ENCODE peak calls at places on chromosomes 6 and 20, in six cellular contexts. One of them, this sample, is unnamed.

GRCh38 chr20:37438464-37439222 is 82.4 kb upstream of the NNAT start:
- DNase-seq in H1: no peak
- DNase-seq in astrocyte: no peak
- DNase-seq in SW 1271: no peak
- DNase-seq in amniotic stem cell: no peak
- DNase-seq in stimulated activated CD8-positive, alpha-beta memory T cell treated with anti-CD3 and anti-CD28 coated beads, Interleukin-15, amount 100 ng/mL, for 4 hours: no peak
- DNase-seq in this sample: no peak

GRCh38 chr20:45100563-45101245 is at the start of gene KCNS1:
- DNase-seq in H1: peak; percentile 86
- DNase-seq in astrocyte: no peak
- DNase-seq in SW 1271: no peak
- DNase-seq in amniotic stem cell: no peak
- DNase-seq in stimulated activated CD8-positive, alpha-beta memory T cell treated with anti-CD3 and anti-CD28 coated beads, Interleukin-15, amount 100 ng/mL, for 4 hours: no peak
- DNase-seq in this sample: no peak

GRCh38 chr20:46564241-46564957 is 13.9 kb upstream of the OCSTAMP start:
- DNase-seq in H1: no peak
- DNase-seq in astrocyte: no peak
- DNase-seq in SW 1271: no peak
- DNase-seq in amniotic stem cell: no peak
- DNase-seq in stimulated activated CD8-positive, alpha-beta memory T cell treated with anti-CD3 and anti-CD28 coated beads, Interleukin-15, amount 100 ng/mL, for 4 hours: no peak
- DNase-seq in this sample: no peak

GRCh38 chr6:79818471-79818870 is 128.9 kb downstream of the ELOVL4 start:
- DNase-seq in H1: no peak
- DNase-seq in astrocyte: no peak
- DNase-seq in SW 1271: no peak
- DNase-seq in amniotic stem cell: no peak
- DNase-seq in stimulated activated CD8-positive, alpha-beta memory T cell treated with anti-CD3 and anti-CD28 coated beads, Interleukin-15, amount 100 ng/mL, for 4 hours: no peak
- DNase-seq in this sample: no peak

GRCh38 chr6:91442342-91442741 is 855.5 kb upstream of the MAP3K7 start:
- DNase-seq in H1: no peak
- DNase-seq in astrocyte: no peak
- DNase-seq in SW 1271: no peak
- DNase-seq in amniotic stem cell: no peak
- DNase-seq in stimulated activated CD8-positive, alpha-beta memory T cell treated with anti-CD3 and anti-CD28 coated beads, Interleukin-15, amount 100 ng/mL, for 4 hours: no peak
- DNase-seq in this sample: no peak

GRCh38 chr6:31639449-31639861 is 13.0 kb downstream of the BAG6 start:
- DNase-seq in H1: no peak
- DNase-seq in astrocyte: peak; percentile 72
- DNase-seq in SW 1271: no peak
- DNase-seq in amniotic stem cell: peak; percentile 13
- DNase-seq in stimulated activated CD8-positive, alpha-beta memory T cell treated with anti-CD3 and anti-CD28 coated beads, Interleukin-15, amount 100 ng/mL, for 4 hours: no peak
- DNase-seq in this sample: no peak

GRCh38 chr20:25247100-25247665 is 702 bp upstream of the PYGB start:
- DNase-seq in H1: peak; percentile 86
- DNase-seq in astrocyte: peak; percentile 41
- DNase-seq in SW 1271: peak; percentile 53
- DNase-seq in amniotic stem cell: peak; percentile 53
- DNase-seq in stimulated activated CD8-positive, alpha-beta memory T cell treated with anti-CD3 and anti-CD28 coated beads, Interleukin-15, amount 100 ng/mL, for 4 hours: no peak
- DNase-seq in this sample: peak; percentile 59

GRCh38 chr20:49276895-49277785 is 717 bp downstream of the ZNFX1 start:
- DNase-seq in H1: no peak
- DNase-seq in astrocyte: no peak
- DNase-seq in SW 1271: no peak
- DNase-seq in amniotic stem cell: no peak
- DNase-seq in stimulated activated CD8-positive, alpha-beta memory T cell treated with anti-CD3 and anti-CD28 coated beads, Interleukin-15, amount 100 ng/mL, for 4 hours: peak; percentile 25
- DNase-seq in this sample: no peak

GRCh38 chr6:31763617-31763940 is 1.1 kb downstream of the SAPCD1 start:
- DNase-seq in H1: no peak
- DNase-seq in astrocyte: peak; percentile 34
- DNase-seq in SW 1271: peak; percentile 13
- DNase-seq in amniotic stem cell: no peak
- DNase-seq in stimulated activated CD8-positive, alpha-beta memory T cell treated with anti-CD3 and anti-CD28 coated beads, Interleukin-15, amount 100 ng/mL, for 4 hours: no peak
- DNase-seq in this sample: peak; percentile 33